ENCODE peak calls at places on chromosomes 7 and 10, in five cellular contexts. One of them, this sample, is unnamed.

GRCh38 chr7:139681812-139682135 is 96.0 kb downstream of the HIPK2 start:
- DNase-seq in mesenchymal stem cell: no peak
- DNase-seq in H1: no peak
- DNase-seq in IMR-90: no peak
- DNase-seq in neuronal stem cell: no peak
- DNase-seq in this sample: no peak

GRCh38 chr7:108062250-108063014 is 59.5 kb upstream of the LAMB1 start:
- DNase-seq in mesenchymal stem cell: no peak
- DNase-seq in H1: no peak
- DNase-seq in IMR-90: peak
- DNase-seq in neuronal stem cell: no peak
- DNase-seq in this sample: no peak

GRCh38 chr10:32059472-32059871 is 3.2 kb upstream of the KIF5B start:
- DNase-seq in H1: no peak
- DNase-seq in mesenchymal stem cell: no peak
- DNase-seq in neuronal stem cell: no peak
- DNase-seq in IMR-90: no peak
- DNase-seq in this sample: no peak

GRCh38 chr7:140696679-140697446 is at the start of gene NDUFB2:
- DNase-seq in IMR-90: peak
- DNase-seq in H1: peak
- DNase-seq in neuronal stem cell: peak
- DNase-seq in mesenchymal stem cell: peak
- DNase-seq in this sample: peak

GRCh38 chr7:35985126-35985754 is 167.8 kb upstream of the EEPD1 start:
- DNase-seq in neuronal stem cell: peak
- DNase-seq in IMR-90: peak
- DNase-seq in H1: peak
- DNase-seq in mesenchymal stem cell: peak
- DNase-seq in this sample: peak

GRCh38 chr7:156777364-156778069 is 115.5 kb downstream of the LMBR1 start:
- DNase-seq in mesenchymal stem cell: no peak
- DNase-seq in IMR-90: peak
- DNase-seq in H1: no peak
- DNase-seq in neuronal stem cell: no peak
- DNase-seq in this sample: no peak

GRCh38 chr7:85749715-85750453 is 563.0 kb upstream of the SEMA3D start:
- DNase-seq in neuronal stem cell: no peak
- DNase-seq in IMR-90: no peak
- DNase-seq in H1: no peak
- DNase-seq in mesenchymal stem cell: no peak
- DNase-seq in this sample: peak

GRCh38 chr10:101217450-101218281 is 11.6 kb downstream of the LBX1 start:
- DNase-seq in H1: no peak
- DNase-seq in mesenchymal stem cell: peak
- DNase-seq in IMR-90: peak
- DNase-seq in neuronal stem cell: peak
- DNase-seq in this sample: peak

GRCh38 chr7:97421307-97421905 is 303.9 kb downstream of the SDHAF3 start:
- DNase-seq in H1: no peak
- DNase-seq in IMR-90: no peak
- DNase-seq in neuronal stem cell: no peak
- DNase-seq in mesenchymal stem cell: no peak
- DNase-seq in this sample: no peak

GRCh38 chr10:34789993-34790506 is 25.0 kb downstream of the PARD3 start:
- DNase-seq in H1: no peak
- DNase-seq in neuronal stem cell: no peak
- DNase-seq in IMR-90: no peak
- DNase-seq in mesenchymal stem cell: no peak
- DNase-seq in this sample: no peak

GRCh38 chr10:75592888-75593643 is 161.6 kb downstream of the LRMDA start:
- DNase-seq in mesenchymal stem cell: no peak
- DNase-seq in IMR-90: no peak
- DNase-seq in H1: no peak
- DNase-seq in neuronal stem cell: no peak
- DNase-seq in this sample: no peak

GRCh38 chr7:78863248-78863647 is 590.2 kb downstream of the MAGI2 start:
- DNase-seq in H1: no peak
- DNase-seq in mesenchymal stem cell: no peak
- DNase-seq in IMR-90: peak
- DNase-seq in neuronal stem cell: peak
- DNase-seq in this sample: no peak
- H4K91ac ChIP-seq in H1: no peak
- H4K91ac ChIP-seq in mesenchymal stem cell: no peak
- H4K91ac ChIP-seq in IMR-90: no peak
- H4K91ac ChIP-seq in neuronal stem cell: no peak
- H4K91ac ChIP-seq in this sample: no peak

GRCh38 chr10:99430116-99430450 is 341 bp downstream of the GOT1 start:
- DNase-seq in mesenchymal stem cell: no peak
- DNase-seq in H1: no peak
- DNase-seq in neuronal stem cell: no peak
- DNase-seq in IMR-90: no peak
- DNase-seq in this sample: no peak
- H3K4ac ChIP-seq in mesenchymal stem cell: peak
- H3K4ac ChIP-seq in H1: no peak
- H3K4ac ChIP-seq in neuronal stem cell: no peak
- H3K4ac ChIP-seq in IMR-90: peak
- H3K4ac ChIP-seq in this sample: peak

GRCh38 chr7:124762611-124763143 is 2.9 kb downstream of the GPR37 start:
- DNase-seq in neuronal stem cell: no peak
- DNase-seq in mesenchymal stem cell: peak
- DNase-seq in H1: no peak
- DNase-seq in IMR-90: peak
- DNase-seq in this sample: no peak

GRCh38 chr7:124764847-124765400 is 668 bp downstream of the GPR37 start:
- DNase-seq in neuronal stem cell: peak
- DNase-seq in H1: no peak
- DNase-seq in IMR-90: peak
- DNase-seq in mesenchymal stem cell: no peak
- DNase-seq in this sample: peak

GRCh38 chr7:124764071-124764846 is 1.3 kb downstream of the GPR37 start:
- DNase-seq in neuronal stem cell: peak
- DNase-seq in mesenchymal stem cell: peak
- DNase-seq in H1: no peak
- DNase-seq in IMR-90: peak
- DNase-seq in this sample: no peak

GRCh38 chr7:124768525-124768924 is 2.9 kb upstream of the GPR37 start:
- DNase-seq in neuronal stem cell: no peak
- DNase-seq in H1: no peak
- DNase-seq in IMR-90: no peak
- DNase-seq in mesenchymal stem cell: no peak
- DNase-seq in this sample: no peak

DNA sequence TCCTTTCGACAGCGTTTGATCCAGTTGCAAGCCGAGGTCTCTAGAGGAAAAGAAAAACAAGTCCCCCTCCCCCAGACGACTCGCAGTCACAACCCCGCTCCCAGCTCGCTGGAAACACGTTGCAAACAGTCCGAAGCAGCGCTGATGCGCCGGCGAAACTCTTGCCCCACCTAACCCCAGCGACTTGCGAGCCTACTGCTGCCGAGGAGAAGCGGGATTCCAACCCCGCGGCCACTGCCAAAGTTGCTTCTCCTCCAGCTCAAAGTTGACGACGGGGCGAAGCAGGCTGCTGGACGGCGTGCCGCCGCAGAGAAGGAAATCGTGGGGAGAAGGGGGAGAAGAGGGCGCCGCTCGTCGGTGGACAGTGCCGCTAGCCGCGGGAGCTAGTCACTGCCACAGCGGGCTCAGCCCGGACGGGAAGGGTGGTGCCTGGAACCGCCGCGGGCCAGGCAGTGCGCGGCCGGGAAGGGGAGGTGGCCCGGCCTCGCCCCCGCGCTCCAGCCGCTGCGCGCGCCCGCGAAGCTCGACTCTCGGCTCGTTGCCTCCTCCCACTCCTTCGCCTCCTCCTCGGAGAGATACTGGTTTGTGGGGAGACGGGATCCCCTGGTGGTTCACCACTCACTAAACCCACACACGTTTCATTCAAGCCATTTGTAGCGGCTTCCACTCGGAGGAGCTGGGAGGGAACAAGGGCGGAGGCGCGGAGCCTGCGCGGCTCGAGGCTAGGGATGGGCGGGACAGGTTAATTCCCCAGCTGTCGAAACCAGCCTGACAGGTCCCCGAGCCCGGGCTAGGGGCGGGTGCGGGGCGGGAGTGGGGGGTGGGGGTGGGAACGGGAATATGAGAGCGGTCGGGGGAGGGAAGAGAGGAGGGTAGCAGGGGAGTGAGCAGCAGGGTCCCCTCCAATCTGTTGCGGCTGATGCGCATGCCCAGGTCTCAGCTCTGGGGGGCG is at the start of gene GPR37:
- DNase-seq in H1: peak
- DNase-seq in mesenchymal stem cell: peak
- DNase-seq in neuronal stem cell: peak
- DNase-seq in IMR-90: peak
- DNase-seq in this sample: peak
- H4K91ac ChIP-seq in H1: peak
- H4K91ac ChIP-seq in mesenchymal stem cell: peak
- H4K91ac ChIP-seq in neuronal stem cell: no peak
- H4K91ac ChIP-seq in IMR-90: peak
- H4K91ac ChIP-seq in this sample: no peak

DNA sequence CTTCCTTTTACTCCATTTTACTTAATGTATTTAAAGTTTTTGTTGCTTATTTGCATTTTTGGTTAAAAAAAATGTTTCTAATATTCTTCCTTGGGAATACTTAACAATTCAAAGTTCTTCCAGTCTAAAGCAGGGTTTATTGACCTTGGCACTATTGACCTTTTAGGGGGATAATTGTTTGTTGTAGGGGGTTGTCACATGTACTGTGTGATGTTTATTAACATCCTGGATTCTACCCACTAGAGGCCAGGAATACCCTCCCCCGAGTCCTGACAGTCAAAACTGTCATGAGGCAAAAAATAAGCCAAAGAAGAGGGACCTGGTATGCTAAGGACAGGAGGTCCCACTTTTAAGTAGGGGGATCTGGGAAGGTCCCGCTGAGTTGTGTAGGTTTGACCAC is 178.4 kb upstream of the PRR15 start:
- DNase-seq in neuronal stem cell: no peak
- DNase-seq in H1: no peak
- DNase-seq in mesenchymal stem cell: no peak
- DNase-seq in IMR-90: no peak
- DNase-seq in this sample: no peak
- H3K4ac ChIP-seq in neuronal stem cell: no peak
- H3K4ac ChIP-seq in H1: no peak
- H3K4ac ChIP-seq in mesenchymal stem cell: no peak
- H3K4ac ChIP-seq in IMR-90: no peak
- H3K4ac ChIP-seq in this sample: no peak

DNA sequence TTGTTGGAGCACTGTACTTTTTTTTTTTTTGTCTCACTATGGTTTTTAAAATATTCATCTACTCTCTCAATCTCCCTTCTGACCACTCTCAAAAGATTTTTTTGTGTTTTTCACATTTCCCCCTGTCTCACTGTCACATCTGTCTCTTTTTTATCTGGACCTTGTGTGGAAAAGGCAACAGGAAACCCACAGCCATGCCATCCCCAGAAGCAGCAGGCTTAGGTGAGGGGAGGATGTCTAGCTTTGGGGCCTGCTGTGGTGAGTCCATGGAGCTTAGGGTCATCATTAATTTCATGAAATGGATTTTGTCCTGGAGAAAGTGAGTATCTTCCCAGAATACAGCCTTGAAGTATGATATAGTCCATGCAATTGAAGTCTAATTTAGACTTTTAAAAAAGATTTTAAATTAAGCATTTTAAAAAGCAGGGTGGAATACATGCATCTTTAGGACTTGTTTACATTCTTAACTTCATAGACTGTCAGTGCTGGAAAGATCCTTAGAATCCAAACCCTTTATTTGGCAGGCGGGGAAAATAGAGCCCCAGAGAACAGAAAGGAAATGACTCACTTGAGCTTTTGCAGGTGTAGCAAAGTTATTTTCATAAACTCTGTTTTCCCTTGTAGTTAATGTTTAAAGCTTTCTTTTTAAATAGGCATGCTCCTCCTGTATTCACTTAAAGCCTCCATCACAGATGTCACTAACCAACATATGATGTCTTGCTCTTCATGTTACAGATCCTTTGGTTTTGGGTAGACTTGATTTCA is 25.1 kb downstream of the MINDY4 start:
- DNase-seq in neuronal stem cell: no peak
- DNase-seq in H1: no peak
- DNase-seq in mesenchymal stem cell: peak
- DNase-seq in IMR-90: peak
- DNase-seq in this sample: no peak
- H4K91ac ChIP-seq in neuronal stem cell: no peak
- H4K91ac ChIP-seq in H1: no peak
- H4K91ac ChIP-seq in mesenchymal stem cell: no peak
- H4K91ac ChIP-seq in IMR-90: peak
- H4K91ac ChIP-seq in this sample: no peak